ENCODE peak calls at places on chromosome 6, in four cellular contexts. One of them, this sample, is unnamed. For H3K9me3, the result is how much of the 10 kb centered on the place peaks cover.

GRCh38 chr6:82525775-82526515 is 162.3 kb downstream of the TPBG start:
- DNase-seq in A549: no peak
- DNase-seq in hepatocyte: no peak
- DNase-seq in upper lobe of left lung: no peak
- DNase-seq in this sample: no peak

GRCh38 chr6:34982424-34982852 is 93.4 kb downstream of the ANKS1A start:
- DNase-seq in A549: peak
- DNase-seq in hepatocyte: peak
- DNase-seq in upper lobe of left lung: no peak
- DNase-seq in this sample: no peak

GRCh38 chr6:39980839-39981580 is 46.7 kb upstream of the MOCS1 start:
- DNase-seq in A549: peak
- DNase-seq in hepatocyte: peak
- DNase-seq in upper lobe of left lung: no peak
- DNase-seq in this sample: no peak

GRCh38 chr6:28953039-28953872 is 29.5 kb upstream of the TRIM27 start:
- DNase-seq in A549: peak
- DNase-seq in hepatocyte: peak
- DNase-seq in upper lobe of left lung: no peak
- DNase-seq in this sample: no peak

GRCh38 chr6:145028144-145028818 is 707.0 kb downstream of the EPM2A start:
- DNase-seq in A549: peak
- DNase-seq in hepatocyte: peak
- DNase-seq in upper lobe of left lung: no peak
- DNase-seq in this sample: no peak

GRCh38 chr6:73152998-73153757 is 72.1 kb downstream of the KHDC1L start:
- DNase-seq in A549: no peak
- DNase-seq in hepatocyte: no peak
- DNase-seq in upper lobe of left lung: no peak
- DNase-seq in this sample: no peak

GRCh38 chr6:35922139-35922554 is 1.2 kb upstream of the SRPK1 start:
- DNase-seq in A549: no peak
- DNase-seq in hepatocyte: peak
- DNase-seq in upper lobe of left lung: no peak
- DNase-seq in this sample: no peak

GRCh38 chr6:117711369-117711768 is 36.1 kb downstream of the NUS1 start:
- DNase-seq in A549: peak
- DNase-seq in hepatocyte: no peak
- DNase-seq in upper lobe of left lung: no peak
- DNase-seq in this sample: no peak

GRCh38 chr6:33925869-33926268 is 122.1 kb upstream of the MLN start:
- DNase-seq in A549: no peak
- DNase-seq in hepatocyte: no peak
- DNase-seq in upper lobe of left lung: no peak
- DNase-seq in this sample: no peak

GRCh38 chr6:43186706-43187105 is 4.7 kb downstream of the CUL9 start:
- DNase-seq in A549: no peak
- DNase-seq in hepatocyte: no peak
- DNase-seq in upper lobe of left lung: peak
- DNase-seq in this sample: no peak

GRCh38 chr6:95404777-95405176 is 172.6 kb upstream of the MANEA start:
- DNase-seq in A549: no peak
- DNase-seq in hepatocyte: no peak
- DNase-seq in upper lobe of left lung: no peak
- DNase-seq in this sample: no peak

GRCh38 chr6:68575765-68576439 is 59.2 kb upstream of the ADGRB3 start:
- DNase-seq in A549: peak
- DNase-seq in hepatocyte: peak
- DNase-seq in upper lobe of left lung: peak
- DNase-seq in this sample: peak

GRCh38 chr6:34051339-34051919 is 94.5 kb downstream of the GRM4 start:
- DNase-seq in A549: no peak
- DNase-seq in hepatocyte: no peak
- DNase-seq in upper lobe of left lung: no peak
- DNase-seq in this sample: no peak

GRCh38 chr6:116101298-116101718 is 655 bp downstream of the NT5DC1 start:
- DNase-seq in A549: no peak
- DNase-seq in hepatocyte: no peak
- DNase-seq in upper lobe of left lung: peak
- DNase-seq in this sample: no peak

GRCh38 chr6:4435981-4436445 is 300.6 kb upstream of the ECI2 start:
- DNase-seq in A549: no peak
- DNase-seq in hepatocyte: no peak
- DNase-seq in upper lobe of left lung: no peak
- DNase-seq in this sample: no peak

GRCh38 chr6:45448417-45449389 is 71.0 kb upstream of the SUPT3H start:
- DNase-seq in A549: no peak
- DNase-seq in hepatocyte: no peak
- DNase-seq in upper lobe of left lung: no peak
- DNase-seq in this sample: no peak

GRCh38 chr6:109486068-109486467 is 3.0 kb upstream of the ZBTB24 start:
- DNase-seq in A549: peak
- DNase-seq in hepatocyte: peak
- DNase-seq in upper lobe of left lung: no peak
- DNase-seq in this sample: no peak

GRCh38 chr6:2632368-2632767 is 118.4 kb downstream of the MYLK4 start:
- DNase-seq in A549: no peak
- DNase-seq in hepatocyte: no peak
- DNase-seq in upper lobe of left lung: no peak
- DNase-seq in this sample: peak

GRCh38 chr6:2630891-2631458 is 119.7 kb downstream of the MYLK4 start:
- DNase-seq in A549: peak
- DNase-seq in hepatocyte: no peak
- DNase-seq in upper lobe of left lung: no peak
- DNase-seq in this sample: no peak

GRCh38 chr6:2633763-2634150 is 117.0 kb downstream of the MYLK4 start:
- DNase-seq in A549: no peak
- DNase-seq in hepatocyte: no peak
- DNase-seq in upper lobe of left lung: no peak
- DNase-seq in this sample: no peak

GRCh38 chr6:2632943-2633584 is 117.7 kb downstream of the MYLK4 start:
- DNase-seq in A549: no peak
- DNase-seq in hepatocyte: no peak
- DNase-seq in upper lobe of left lung: no peak
- DNase-seq in this sample: no peak

GRCh38 chr6:2630362-2630761 is 120.4 kb downstream of the MYLK4 start:
- DNase-seq in A549: peak
- DNase-seq in hepatocyte: peak
- DNase-seq in upper lobe of left lung: no peak
- DNase-seq in this sample: no peak
- TF ChIP-seq CTCF in A549: no peak
- TF ChIP-seq CTCF in hepatocyte: no peak
- TF ChIP-seq CTCF in upper lobe of left lung: no peak
- TF ChIP-seq CTCF in this sample: no peak

GRCh38 chr6:359261-360035 is 32.1 kb upstream of the IRF4 start:
- DNase-seq in A549: no peak
- DNase-seq in hepatocyte: no peak
- DNase-seq in upper lobe of left lung: no peak
- DNase-seq in this sample: no peak
- H3K9me3 ChIP-seq in A549: under half
- H3K9me3 ChIP-seq in hepatocyte: under half
- H3K9me3 ChIP-seq in upper lobe of left lung: under half
- H3K9me3 ChIP-seq in this sample: under half

DNA sequence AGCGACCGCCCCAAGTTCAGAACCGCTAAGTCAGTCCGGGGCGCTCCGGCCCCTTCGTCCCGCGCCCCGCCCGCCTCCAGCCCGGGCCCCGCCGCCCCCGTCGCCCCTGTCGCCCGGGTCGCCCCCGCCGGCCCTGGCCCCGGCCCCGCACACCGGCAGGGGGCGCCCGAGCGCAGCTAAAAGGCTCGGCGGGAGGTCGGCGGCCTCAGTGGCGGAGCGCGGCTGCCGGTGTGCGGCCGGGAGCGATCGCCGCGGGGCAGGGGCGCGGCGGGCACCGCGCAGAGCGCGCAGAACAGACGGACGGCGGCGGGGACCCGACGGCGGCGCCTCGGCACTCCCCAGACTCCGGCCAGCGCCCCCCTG is at the start of gene FNDC1:
- DNase-seq in A549: peak
- DNase-seq in hepatocyte: peak
- DNase-seq in upper lobe of left lung: no peak
- DNase-seq in this sample: no peak
- TF ChIP-seq CTCF in A549: peak
- TF ChIP-seq CTCF in hepatocyte: peak
- TF ChIP-seq CTCF in upper lobe of left lung: peak
- TF ChIP-seq CTCF in this sample: no peak

GRCh38 chr6:108170607-108171290 is 4.9 kb downstream of the NR2E1 start:
- DNase-seq in A549: no peak
- DNase-seq in hepatocyte: no peak
- DNase-seq in upper lobe of left lung: no peak
- DNase-seq in this sample: peak
- H3K9me3 ChIP-seq in A549: under half
- H3K9me3 ChIP-seq in hepatocyte: under half
- H3K9me3 ChIP-seq in upper lobe of left lung: under half
- H3K9me3 ChIP-seq in this sample: under half

GRCh38 chr6:149951626-149952025 is 9.8 kb downstream of the ULBP2 start:
- DNase-seq in A549: no peak
- DNase-seq in hepatocyte: no peak
- DNase-seq in upper lobe of left lung: no peak
- DNase-seq in this sample: no peak
- TF ChIP-seq CTCF in A549: no peak
- TF ChIP-seq CTCF in hepatocyte: no peak
- TF ChIP-seq CTCF in upper lobe of left lung: no peak
- TF ChIP-seq CTCF in this sample: no peak

DNA sequence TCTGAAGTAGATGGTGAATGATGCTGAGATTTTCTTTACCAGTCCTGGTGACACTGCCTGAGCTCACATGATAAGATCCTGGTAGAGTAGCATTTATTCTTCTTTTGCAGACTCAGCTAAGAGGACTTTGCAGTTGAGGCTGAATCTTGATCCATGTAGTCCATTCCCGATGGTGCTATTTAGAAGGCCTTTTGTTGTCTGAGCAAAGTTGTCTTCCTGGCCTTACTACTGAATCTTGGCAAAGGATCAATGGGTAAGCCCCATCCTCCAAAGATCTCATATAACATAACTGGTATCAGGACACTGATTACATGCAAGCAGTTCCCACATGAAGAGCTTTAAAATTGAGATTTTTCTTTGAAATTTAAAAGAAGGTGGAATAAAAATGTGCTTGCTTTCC is 291.6 kb downstream of the SOX4 start:
- DNase-seq in A549: no peak
- DNase-seq in hepatocyte: no peak
- DNase-seq in upper lobe of left lung: no peak
- DNase-seq in this sample: no peak
- H3K9me3 ChIP-seq in A549: under half
- H3K9me3 ChIP-seq in hepatocyte: under half
- H3K9me3 ChIP-seq in upper lobe of left lung: under half
- H3K9me3 ChIP-seq in this sample: under half

DNA sequence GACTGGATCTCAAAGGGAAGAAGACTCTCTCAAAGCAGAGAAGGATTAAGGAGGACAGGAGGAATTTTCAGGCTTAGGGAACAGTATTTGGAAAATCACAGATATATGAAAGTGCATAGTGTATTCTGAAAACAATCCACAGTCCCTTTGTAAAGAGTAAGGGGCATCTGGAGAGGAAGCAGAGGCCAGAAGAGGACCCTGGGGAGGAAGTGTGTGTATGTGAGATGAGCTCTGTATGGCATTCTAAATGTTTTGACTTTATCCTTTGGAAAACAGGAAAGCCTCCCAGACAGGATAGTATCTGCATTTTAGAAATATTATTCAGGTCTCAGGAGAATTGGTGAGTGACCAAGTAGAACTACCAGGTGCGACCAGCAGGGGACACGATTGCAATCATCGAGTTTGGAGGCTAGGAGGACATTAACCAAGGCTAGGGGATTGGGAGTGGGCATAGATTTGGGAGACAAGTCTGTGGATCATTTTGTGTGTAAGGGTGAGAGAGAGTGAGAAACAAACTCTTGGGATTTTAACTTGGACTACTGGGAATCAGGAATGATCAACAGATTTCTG is 38.3 kb upstream of the FAM184A start:
- DNase-seq in A549: no peak
- DNase-seq in hepatocyte: no peak
- DNase-seq in upper lobe of left lung: no peak
- DNase-seq in this sample: no peak
- TF ChIP-seq CTCF in A549: no peak
- TF ChIP-seq CTCF in hepatocyte: peak
- TF ChIP-seq CTCF in upper lobe of left lung: peak
- TF ChIP-seq CTCF in this sample: no peak